ENCODE peak calls at places on chromosomes 16 and 17, in five cellular contexts. X is dermis microvascular lymphatic vessel endothelial cell, V is Ammon's horn, L is chondrocyte, F is KG1. M is an unnamed sample.

GRCh38 chr16:59601452-59601851 is 867.3 kb upstream of the GOT2 start:
- DNase-seq in X (no peak), L (no peak), F (no peak), V (peak), M (no peak)

GRCh38 chr16:50736448-50736847 is 5.4 kb upstream of the CYLD start:
- DNase-seq in V (no peak), F (no peak), X (no peak), L (no peak), M (no peak)

GRCh38 chr17:19756551-19756950 is 8.5 kb upstream of the ALDH3A1 start:
- DNase-seq in F (no peak), V (no peak), L (peak), X (peak), M (no peak)

GRCh38 chr16:29231231-29231630 is 175.3 kb downstream of the NPIPB11 start:
- DNase-seq in X (no peak), L (no peak), V (no peak), F (no peak), M (no peak)

GRCh38 chr17:40562841-40563370 is 2.4 kb downstream of the CCR7 start:
- DNase-seq in X (no peak), L (no peak), V (no peak), F (no peak), M (no peak)

GRCh38 chr16:50526249-50526648 is 21.9 kb upstream of the NKD1 start:
- DNase-seq in F (no peak), V (no peak), L (no peak), X (no peak), M (no peak)

GRCh38 chr16:4578961-4579530 is 22.9 kb downstream of the C16orf96 start:
- DNase-seq in L (no peak), X (no peak), V (no peak), F (no peak), M (no peak)

GRCh38 chr17:57788710-57789109 is 43.6 kb upstream of the CCDC182 start:
- DNase-seq in L (no peak), V (no peak), F (no peak), X (no peak), M (no peak)

GRCh38 chr17:77329741-77330531 is 189.2 kb downstream of the SEC14L1 start:
- DNase-seq in X (no peak), V (no peak), L (peak), F (no peak), M (no peak)

GRCh38 chr16:83843657-83844056 is 35.9 kb downstream of the HSBP1 start:
- DNase-seq in X (no peak), V (no peak), F (no peak), L (no peak), M (peak)

GRCh38 chr17:29412780-29413565 is 22.8 kb downstream of the TAOK1 start:
- DNase-seq in X (peak), F (no peak), L (no peak), V (no peak), M (no peak)

GRCh38 chr17:76617838-76618237 is 25.7 kb downstream of the ST6GALNAC1 start:
- DNase-seq in V (no peak), L (peak), F (no peak), X (no peak), M (no peak)

GRCh38 chr16:73179671-73180370 is 131.9 kb upstream of the ZFHX3 start:
- DNase-seq in X (no peak), F (no peak), V (no peak), L (no peak), M (no peak)

GRCh38 chr17:78324391-78325075 is 35.3 kb downstream of the SOCS3 start:
- DNase-seq in L (no peak), F (peak), X (peak), V (peak), M (peak)

GRCh38 chr16:84922351-84923135 is 88.8 kb downstream of the ZDHHC7 start:
- DNase-seq in X (peak), F (no peak), L (no peak), V (peak), M (no peak)

GRCh38 chr16:66427036-66427446 is at the start of gene BEAN1:
- DNase-seq in F (no peak), L (no peak), V (no peak), X (peak), M (no peak)

GRCh38 chr16:17037499-17037898 is 433.3 kb downstream of the XYLT1 start:
- DNase-seq in V (no peak), F (no peak), L (no peak), X (no peak), M (no peak)

GRCh38 chr17:2849327-2849670 is 53.1 kb downstream of the RAP1GAP2 start:
- DNase-seq in L (no peak), X (no peak), F (no peak), V (no peak), M (no peak)

GRCh38 chr17:32519769-32520701 is 33.2 kb downstream of the CDK5R1 start:
- DNase-seq in V (no peak), F (no peak), L (no peak), X (peak), M (no peak)

GRCh38 chr16:75238132-75238852 is 13.1 kb downstream of the BCAR1 start:
- DNase-seq in L (peak), X (no peak), V (peak), F (no peak), M (no peak)

GRCh38 chr17:3529817-3530741 is 27.5 kb downstream of the TRPV3 start:
- DNase-seq in X (no peak), F (no peak), L (peak), V (peak), M (no peak)

GRCh38 chr17:77423589-77424451 is 283.1 kb downstream of the SEC14L1 start:
- DNase-seq in L (no peak), V (peak), X (peak), F (no peak), M (no peak)

GRCh38 chr17:66906321-66907278 is 57.9 kb upstream of the CACNG4 start:
- DNase-seq in L (no peak), V (peak), X (peak), F (peak), M (peak)

GRCh38 chr16:56812884-56813283 is 52.1 kb upstream of the SLC12A3 start:
- DNase-seq in X (peak), V (no peak), F (no peak), L (no peak), M (no peak)

GRCh38 chr17:79435962-79436361 is 174.9 kb downstream of the RBFOX3 start:
- DNase-seq in F (no peak), X (no peak), L (no peak), V (no peak), M (no peak)

GRCh38 chr16:88376835-88377726 is 5.7 kb upstream of the ZNF469 start:
- DNase-seq in V (no peak), F (no peak), L (peak), X (no peak), M (no peak)

GRCh38 chr17:7226721-7227710 is 7.3 kb downstream of the ACADVL start:
- DNase-seq in F (no peak), L (no peak), X (no peak), V (no peak), M (no peak)

GRCh38 chr16:7506363-7506762 is 173.7 kb downstream of the RBFOX1 start:
- DNase-seq in F (no peak), V (no peak), L (no peak), X (no peak), M (no peak)

GRCh38 chr16:77885596-77886295 is 97.4 kb downstream of the VAT1L start:
- DNase-seq in F (no peak), L (no peak), V (no peak), X (peak), M (no peak)

GRCh38 chr16:57480127-57480753 is 6.1 kb downstream of the DOK4 start:
- DNase-seq in F (no peak), L (no peak), V (no peak), X (no peak), M (no peak)

GRCh38 chr17:3036800-3037199 is 26.6 kb downstream of the OR1D5 start:
- DNase-seq in X (no peak), F (no peak), L (no peak), V (no peak), M (no peak)

M was measured in HL-60.